ENCODE peak calls at places on chromosomes 16 and 17, in five cellular contexts. One of them, this sample, is unnamed.

GRCh38 chr17:18247613-18248001 is 10.9 kb downstream of the FLII start:
- DNase-seq in ELF-1: no peak
- DNase-seq in activated T-cell treated with anti-CD3 and anti-CD28 coated beads for 1 hour: no peak
- DNase-seq in CD4-positive, alpha-beta T cell: no peak
- DNase-seq in IMR-90: no peak
- DNase-seq in this sample: no peak

GRCh38 chr16:72985148-72985882 is 62.6 kb downstream of the ZFHX3 start:
- DNase-seq in CD4-positive, alpha-beta T cell: no peak
- DNase-seq in activated T-cell treated with anti-CD3 and anti-CD28 coated beads for 1 hour: no peak
- DNase-seq in IMR-90: peak; percentile 48
- DNase-seq in ELF-1: no peak
- DNase-seq in this sample: peak; percentile 72

GRCh38 chr16:15829460-15829859 is 27.4 kb downstream of the MYH11 start:
- DNase-seq in activated T-cell treated with anti-CD3 and anti-CD28 coated beads for 1 hour: no peak
- DNase-seq in CD4-positive, alpha-beta T cell: no peak
- DNase-seq in IMR-90: peak; percentile 68
- DNase-seq in ELF-1: peak; percentile 33
- DNase-seq in this sample: no peak

GRCh38 chr17:76686538-76687277 is 24.1 kb downstream of the MXRA7 start:
- DNase-seq in activated T-cell treated with anti-CD3 and anti-CD28 coated beads for 1 hour: no peak
- DNase-seq in CD4-positive, alpha-beta T cell: no peak
- DNase-seq in IMR-90: no peak
- DNase-seq in ELF-1: no peak
- DNase-seq in this sample: no peak

GRCh38 chr16:2398520-2398919 is 30.7 kb upstream of the CCNF start:
- DNase-seq in activated T-cell treated with anti-CD3 and anti-CD28 coated beads for 1 hour: no peak
- DNase-seq in ELF-1: no peak
- DNase-seq in IMR-90: no peak
- DNase-seq in CD4-positive, alpha-beta T cell: no peak
- DNase-seq in this sample: no peak

GRCh38 chr17:37191219-37191618 is 184.6 kb upstream of the C17orf78 start:
- DNase-seq in activated T-cell treated with anti-CD3 and anti-CD28 coated beads for 1 hour: no peak
- DNase-seq in ELF-1: no peak
- DNase-seq in CD4-positive, alpha-beta T cell: no peak
- DNase-seq in IMR-90: peak; percentile 75
- DNase-seq in this sample: peak; percentile 66

GRCh38 chr17:5234645-5235576 is at the start of gene SCIMP:
- DNase-seq in ELF-1: no peak
- DNase-seq in activated T-cell treated with anti-CD3 and anti-CD28 coated beads for 1 hour: no peak
- DNase-seq in CD4-positive, alpha-beta T cell: no peak
- DNase-seq in IMR-90: no peak
- DNase-seq in this sample: no peak

GRCh38 chr17:53134546-53134945 is 688.2 kb upstream of the KIF2B start:
- DNase-seq in IMR-90: no peak
- DNase-seq in activated T-cell treated with anti-CD3 and anti-CD28 coated beads for 1 hour: no peak
- DNase-seq in CD4-positive, alpha-beta T cell: no peak
- DNase-seq in ELF-1: no peak
- DNase-seq in this sample: no peak

GRCh38 chr17:77264617-77265230 is 124.0 kb downstream of the SEC14L1 start:
- DNase-seq in activated T-cell treated with anti-CD3 and anti-CD28 coated beads for 1 hour: no peak
- DNase-seq in CD4-positive, alpha-beta T cell: no peak
- DNase-seq in ELF-1: no peak
- DNase-seq in IMR-90: no peak
- DNase-seq in this sample: no peak

GRCh38 chr17:50425682-50426471 is at the start of gene ACSF2:
- DNase-seq in activated T-cell treated with anti-CD3 and anti-CD28 coated beads for 1 hour: peak; percentile 64
- DNase-seq in ELF-1: peak; percentile 34
- DNase-seq in IMR-90: peak; percentile 22
- DNase-seq in CD4-positive, alpha-beta T cell: peak; percentile 66
- DNase-seq in this sample: peak; percentile 27

GRCh38 chr16:72043058-72043457 is 11.2 kb upstream of the HP start:
- DNase-seq in ELF-1: no peak
- DNase-seq in IMR-90: no peak
- DNase-seq in CD4-positive, alpha-beta T cell: no peak
- DNase-seq in activated T-cell treated with anti-CD3 and anti-CD28 coated beads for 1 hour: no peak
- DNase-seq in this sample: no peak

GRCh38 chr16:54568897-54569807 is 282.6 kb upstream of the IRX3 start:
- DNase-seq in ELF-1: no peak
- DNase-seq in IMR-90: no peak
- DNase-seq in activated T-cell treated with anti-CD3 and anti-CD28 coated beads for 1 hour: no peak
- DNase-seq in CD4-positive, alpha-beta T cell: no peak
- DNase-seq in this sample: no peak

GRCh38 chr17:73211745-73212144 is 18.9 kb downstream of the COG1 start:
- DNase-seq in CD4-positive, alpha-beta T cell: peak; percentile 51
- DNase-seq in ELF-1: no peak
- DNase-seq in activated T-cell treated with anti-CD3 and anti-CD28 coated beads for 1 hour: no peak
- DNase-seq in IMR-90: no peak
- DNase-seq in this sample: no peak

GRCh38 chr16:80718480-80719220 is 85.7 kb downstream of the CDYL2 start:
- DNase-seq in CD4-positive, alpha-beta T cell: no peak
- DNase-seq in ELF-1: peak; percentile 1
- DNase-seq in IMR-90: peak; percentile 22
- DNase-seq in activated T-cell treated with anti-CD3 and anti-CD28 coated beads for 1 hour: no peak
- DNase-seq in this sample: peak; percentile 39

GRCh38 chr17:6526362-6527152 is 29.8 kb downstream of the PITPNM3 start:
- DNase-seq in CD4-positive, alpha-beta T cell: no peak
- DNase-seq in activated T-cell treated with anti-CD3 and anti-CD28 coated beads for 1 hour: no peak
- DNase-seq in ELF-1: no peak
- DNase-seq in IMR-90: peak; percentile 28
- DNase-seq in this sample: no peak

GRCh38 chr17:33142703-33143299 is 150.3 kb downstream of the ASIC2 start:
- DNase-seq in CD4-positive, alpha-beta T cell: no peak
- DNase-seq in activated T-cell treated with anti-CD3 and anti-CD28 coated beads for 1 hour: no peak
- DNase-seq in IMR-90: peak; percentile 24
- DNase-seq in ELF-1: peak; percentile 45
- DNase-seq in this sample: no peak

GRCh38 chr17:3998436-3998835 is 34.2 kb upstream of the ATP2A3 start:
- DNase-seq in CD4-positive, alpha-beta T cell: no peak
- DNase-seq in IMR-90: no peak
- DNase-seq in activated T-cell treated with anti-CD3 and anti-CD28 coated beads for 1 hour: no peak
- DNase-seq in ELF-1: no peak
- DNase-seq in this sample: no peak

GRCh38 chr16:15041260-15042011 is 14.4 kb downstream of the NTAN1 start:
- DNase-seq in ELF-1: peak; percentile 50
- DNase-seq in IMR-90: peak; percentile 48
- DNase-seq in CD4-positive, alpha-beta T cell: no peak
- DNase-seq in activated T-cell treated with anti-CD3 and anti-CD28 coated beads for 1 hour: no peak
- DNase-seq in this sample: peak; percentile 26

GRCh38 chr16:57997528-57998265 is 2.8 kb downstream of the ZNF319 start:
- DNase-seq in IMR-90: no peak
- DNase-seq in ELF-1: no peak
- DNase-seq in activated T-cell treated with anti-CD3 and anti-CD28 coated beads for 1 hour: no peak
- DNase-seq in CD4-positive, alpha-beta T cell: no peak
- DNase-seq in this sample: no peak

GRCh38 chr16:55000595-55000994 is 69.9 kb downstream of the IRX5 start:
- DNase-seq in IMR-90: no peak
- DNase-seq in ELF-1: no peak
- DNase-seq in activated T-cell treated with anti-CD3 and anti-CD28 coated beads for 1 hour: no peak
- DNase-seq in CD4-positive, alpha-beta T cell: no peak
- DNase-seq in this sample: peak; percentile 56

GRCh38 chr16:22380529-22380928 is 6.1 kb upstream of the CDR2 start:
- DNase-seq in activated T-cell treated with anti-CD3 and anti-CD28 coated beads for 1 hour: no peak
- DNase-seq in IMR-90: peak; percentile 60
- DNase-seq in CD4-positive, alpha-beta T cell: no peak
- DNase-seq in ELF-1: no peak
- DNase-seq in this sample: no peak